ENCODE peak calls at places on chromosomes 2 and 18, in eight cellular contexts. G is A549; K is Panc1; M is CD8-positive, alpha-beta T cell; E is GM06990; U is bronchial epithelial cell; C is BJ; A is RWPE2. H is an unnamed sample.

GRCh38 chr2:196718796-196719564 is 79.5 kb downstream of the CCDC150 start:
- DNase-seq in G (peak; percentile 72), K (no peak), M (no peak), E (no peak), U (no peak), C (peak; percentile 47), A (no peak), H (peak; percentile 81)

GRCh38 chr2:196759378-196759706 is 40.1 kb downstream of the GTF3C3 start:
- DNase-seq in G (no peak), K (no peak), M (no peak), E (no peak), U (no peak), C (no peak), A (no peak), H (peak; percentile 25)

GRCh38 chr18:5746844-5747243 is 148.5 kb downstream of the TMEM200C start:
- DNase-seq in G (no peak), K (no peak), M (no peak), E (no peak), U (no peak), C (no peak), A (no peak), H (no peak)

GRCh38 chr2:240614391-240614790 is 10.9 kb upstream of the GPR35 start:
- DNase-seq in G (no peak), K (no peak), M (no peak), E (no peak), U (no peak), C (no peak), A (peak; percentile 37), H (no peak)

GRCh38 chr2:86081724-86082123 is 24.0 kb downstream of the POLR1A start:
- DNase-seq in G (no peak), K (no peak), M (no peak), E (no peak), U (peak; percentile 39), C (no peak), A (no peak), H (no peak)

GRCh38 chr2:30232027-30232800 is 880 bp downstream of the LBH start:
- DNase-seq in G (peak; percentile 75), K (no peak), M (peak; percentile 83), E (peak; percentile 86), U (no peak), C (no peak), A (no peak), H (peak; percentile 56)

GRCh38 chr2:152825834-152826233 is 107.4 kb downstream of the ARL6IP6 start:
- DNase-seq in G (no peak), K (no peak), M (no peak), E (no peak), U (no peak), C (peak; percentile 80), A (no peak), H (peak; percentile 93)

GRCh38 chr2:6723865-6724571 is 141.7 kb downstream of the CMPK2 start:
- DNase-seq in G (no peak), K (no peak), M (no peak), E (no peak), U (no peak), C (no peak), A (no peak), H (no peak)

GRCh38 chr2:43363086-43363485 is 136.7 kb upstream of the ZFP36L2 start:
- DNase-seq in G (no peak), K (no peak), M (no peak), E (no peak), U (no peak), C (no peak), A (no peak), H (no peak)

GRCh38 chr2:211756266-211756665 is 782.3 kb downstream of the ERBB4 start:
- DNase-seq in G (no peak), K (no peak), M (no peak), E (no peak), U (no peak), C (no peak), A (no peak), H (no peak)

GRCh38 chr2:239815638-239816035 is 209.5 kb downstream of the NDUFA10 start:
- DNase-seq in G (peak; percentile 7), K (no peak), M (no peak), E (no peak), U (no peak), C (no peak), A (no peak), H (no peak)

GRCh38 chr18:46418657-46419260 is 238.3 kb downstream of the LOXHD1 start:
- DNase-seq in G (no peak), K (no peak), M (no peak), E (no peak), U (no peak), C (no peak), A (no peak), H (no peak)

GRCh38 chr2:44772131-44772530 is 169.4 kb upstream of the SIX3 start:
- DNase-seq in G (no peak), K (no peak), M (no peak), E (no peak), U (no peak), C (no peak), A (no peak), H (no peak)

DNA sequence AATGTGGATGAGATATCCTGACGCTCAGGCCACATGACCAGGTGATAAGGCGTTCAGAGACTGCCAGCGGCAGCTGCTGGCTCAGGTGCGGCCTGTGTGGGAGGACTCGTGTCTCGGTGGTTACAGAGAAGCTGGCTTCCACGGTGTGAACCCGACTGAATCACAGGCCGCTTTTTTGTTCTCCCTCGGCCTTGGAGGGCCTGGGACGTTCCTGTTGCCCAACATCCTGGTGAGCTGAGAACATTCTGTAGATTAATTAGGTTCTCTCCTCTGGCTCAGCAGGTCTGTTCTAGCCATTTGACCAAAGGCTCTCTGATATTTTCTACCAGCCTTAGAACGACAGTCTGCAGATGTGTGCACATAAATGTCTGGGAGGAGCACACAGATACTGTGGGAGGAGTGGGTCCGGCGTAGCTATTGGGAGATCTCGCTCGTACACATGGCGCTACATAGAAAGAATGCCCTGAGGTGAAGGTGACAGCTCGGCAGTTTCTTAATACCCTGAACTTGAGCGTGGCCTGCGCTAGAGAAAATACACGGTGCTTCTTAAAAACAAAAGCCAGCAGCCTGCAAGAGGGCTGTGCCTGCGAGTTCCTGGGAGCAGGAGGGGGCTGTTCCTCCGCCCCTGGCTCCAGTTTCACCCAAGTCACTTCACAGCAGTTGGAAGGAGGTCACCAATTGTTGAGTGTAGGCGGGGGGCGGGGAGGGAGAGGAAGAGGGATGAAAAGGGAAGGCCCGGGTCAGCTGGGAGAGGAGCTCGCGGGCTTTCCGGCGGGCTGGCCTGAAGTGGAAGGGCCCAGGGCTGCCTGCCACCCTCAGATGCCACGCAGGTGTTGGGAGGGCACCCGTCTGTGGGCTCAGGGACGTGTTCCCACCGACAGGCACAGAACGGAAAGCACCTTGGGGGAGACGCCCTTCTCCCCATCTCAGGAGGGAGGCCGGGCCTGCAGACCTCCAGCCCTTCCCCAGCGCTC is 124.6 kb upstream of the ZNF516 start:
- DNase-seq in G (no peak), K (no peak), M (no peak), E (no peak), U (peak; percentile 95), C (no peak), A (no peak), H (peak; percentile 49)
- H3K4me3 ChIP-seq in G (no peak overlapping the region), K (no peak overlapping the region), M (no peak overlapping the region), E (peak overlapping the region; percentile 14), U (peak overlapping the region; percentile 26), C (peak overlapping the region; percentile 20), A (no peak overlapping the region), H (peak overlapping the region; percentile 47)

DNA sequence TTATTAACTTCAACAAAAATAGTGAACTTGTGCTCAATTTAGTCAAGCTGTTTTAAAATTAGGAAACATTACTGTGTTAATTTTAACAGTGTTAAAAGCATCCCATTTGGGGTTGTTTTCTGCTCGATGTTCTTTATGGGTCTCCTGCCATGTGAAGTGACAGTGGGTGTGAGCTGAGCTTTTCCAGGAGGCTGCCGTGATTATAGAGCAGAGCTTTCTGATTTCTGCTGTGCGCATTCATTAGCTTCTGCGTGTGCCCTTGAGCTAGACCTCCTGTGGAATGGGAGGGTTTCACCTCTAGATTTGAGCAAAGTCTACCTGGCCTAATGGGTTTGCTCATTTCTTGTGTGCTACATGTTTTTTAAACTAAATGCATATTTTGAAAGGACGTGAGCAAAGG is 121.4 kb downstream of the WDSUB1 start:
- DNase-seq in G (no peak), K (no peak), M (no peak), E (no peak), U (no peak), C (no peak), A (no peak), H (no peak)
- H3K4me3 ChIP-seq in G (no peak overlapping the region), K (no peak overlapping the region), M (no peak overlapping the region), E (no peak overlapping the region), U (no peak overlapping the region), C (no peak overlapping the region), A (no peak overlapping the region), H (no peak overlapping the region)

DNA sequence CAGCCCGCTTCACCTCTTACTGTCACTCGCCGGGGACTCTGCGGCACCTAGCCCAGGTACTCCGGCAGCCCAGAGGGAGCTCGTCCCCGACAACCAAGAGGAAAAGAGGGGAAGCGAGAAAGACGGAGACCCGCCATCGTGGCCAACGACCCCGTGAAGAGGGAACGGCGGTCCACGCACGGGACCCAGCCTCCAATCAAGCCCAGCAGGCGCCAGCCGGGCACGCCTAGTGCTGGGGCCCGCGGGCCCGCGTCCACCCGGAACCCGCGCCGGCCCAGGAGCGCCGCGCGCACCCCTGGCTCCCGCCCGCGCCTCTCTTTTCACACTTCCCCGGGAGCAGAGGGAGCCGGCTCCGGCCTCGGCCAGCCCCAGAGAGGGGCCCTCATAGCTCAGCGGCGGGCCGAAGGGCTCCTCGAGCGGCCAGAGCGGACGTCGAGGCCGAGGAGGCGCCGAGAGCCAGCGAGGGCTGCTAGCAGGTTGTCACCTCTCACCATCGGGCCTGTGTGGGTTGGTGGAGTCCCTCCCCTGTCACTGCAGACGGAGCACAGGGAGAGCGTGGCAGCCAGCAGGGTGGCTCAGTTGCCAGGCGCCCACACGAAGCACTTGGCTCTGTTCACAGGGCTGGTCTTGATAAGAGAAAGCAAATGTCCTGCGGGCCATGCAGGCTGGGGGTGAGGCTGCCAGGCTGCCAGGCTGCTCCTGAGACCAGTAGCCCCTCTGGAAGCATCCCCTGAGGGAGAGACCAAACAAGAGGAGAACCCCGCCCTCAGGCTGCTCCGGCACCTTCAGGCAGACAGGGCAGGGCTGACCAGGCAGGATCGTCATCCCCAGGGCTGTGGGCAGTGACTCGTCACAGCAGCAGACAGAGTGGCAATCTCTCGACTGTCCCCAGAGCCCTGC is 36.9 kb upstream of the KLF11 start:
- DNase-seq in G (no peak), K (no peak), M (no peak), E (no peak), U (no peak), C (no peak), A (no peak), H (no peak)
- H3K4me3 ChIP-seq in G (no peak overlapping the region), K (no peak overlapping the region), M (no peak overlapping the region), E (no peak overlapping the region), U (no peak overlapping the region), C (no peak overlapping the region), A (no peak overlapping the region), H (no peak overlapping the region)

DNA sequence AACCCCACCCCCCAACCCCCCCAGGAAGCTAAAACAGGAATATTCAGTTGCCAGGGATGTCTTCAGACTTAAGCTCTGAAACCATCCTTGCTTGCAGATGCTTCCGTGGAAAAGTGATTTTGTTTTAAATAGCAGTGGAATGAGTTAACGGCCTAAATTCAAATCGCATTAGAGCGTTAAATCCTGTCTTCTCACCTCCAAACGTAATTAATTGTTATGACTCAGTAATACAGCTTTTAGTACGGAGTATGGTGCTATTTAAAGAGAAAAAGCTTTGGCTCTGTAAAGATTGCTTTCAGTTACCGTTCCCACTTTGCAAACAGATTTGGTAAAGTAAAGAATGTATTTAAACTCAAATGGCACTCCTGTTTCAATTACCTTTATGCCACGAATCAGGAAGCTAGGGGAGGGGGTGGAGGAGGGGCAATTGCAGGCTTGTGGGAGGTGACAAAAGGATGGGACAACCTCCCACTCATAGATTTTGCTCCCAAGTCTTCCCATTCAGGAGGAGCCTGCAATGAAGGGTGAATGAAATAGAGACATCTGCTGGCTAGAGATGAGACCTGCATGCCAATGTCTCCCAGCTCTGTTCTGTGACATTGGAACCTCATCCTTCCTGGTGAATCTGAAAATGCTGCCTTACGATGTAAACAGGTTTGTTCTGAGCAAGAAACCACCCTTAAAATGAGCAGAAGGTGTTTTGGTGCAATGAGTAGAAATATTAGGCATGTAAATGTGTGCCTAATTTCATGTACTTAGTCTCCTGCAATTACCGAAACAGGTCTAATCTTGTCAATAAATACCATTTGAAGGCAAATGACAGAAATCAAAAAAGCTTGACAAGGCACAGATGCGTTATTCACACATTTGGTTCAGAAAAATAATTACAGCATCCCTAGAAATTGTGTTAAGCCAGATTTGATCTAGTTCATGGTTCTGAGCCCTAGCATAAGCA is 2.6 kb upstream of the PID1 start:
- DNase-seq in G (peak; percentile 85), K (peak; percentile 61), M (no peak), E (no peak), U (peak; percentile 79), C (no peak), A (no peak), H (peak; percentile 81)
- H3K4me3 ChIP-seq in G (peak overlapping the region; percentile 27), K (peak overlapping the region; percentile 15), M (no peak overlapping the region), E (no peak overlapping the region), U (peak overlapping the region; percentile 9), C (peak overlapping the region; percentile 23), A (no peak overlapping the region), H (peak overlapping the region; percentile 43)

H was measured in AG10803.